ENCODE peak calls at places on chromosome 10, in ten cellular contexts. One of them, this sample, is unnamed.

GRCh38 chr10:5856701-5857004 is 33.0 kb downstream of the ANKRD16 start:
- DNase-seq in GM13976: no peak
- DNase-seq in neural crest cell: no peak
- DNase-seq in bronchial epithelial cell: no peak
- DNase-seq in IMR-90: no peak
- DNase-seq in WTC11: no peak
- DNase-seq in CD8-positive, alpha-beta T cell: no peak
- DNase-seq in AG10803: no peak
- DNase-seq in mucosa of descending colon: no peak
- DNase-seq in GM12865: no peak
- DNase-seq in this sample: no peak

GRCh38 chr10:102581401-102581800 is 62.9 kb upstream of the TRIM8 start:
- DNase-seq in GM12865: no peak
- DNase-seq in WTC11: no peak
- DNase-seq in CD8-positive, alpha-beta T cell: no peak
- DNase-seq in bronchial epithelial cell: no peak
- DNase-seq in neural crest cell: no peak
- DNase-seq in GM13976: no peak
- DNase-seq in mucosa of descending colon: no peak
- DNase-seq in AG10803: no peak
- DNase-seq in IMR-90: no peak
- DNase-seq in this sample: no peak

GRCh38 chr10:122373713-122374112 is 795 bp upstream of the PLEKHA1 start:
- DNase-seq in AG10803: peak
- DNase-seq in bronchial epithelial cell: peak
- DNase-seq in mucosa of descending colon: no peak
- DNase-seq in IMR-90: peak
- DNase-seq in GM13976: no peak
- DNase-seq in neural crest cell: no peak
- DNase-seq in CD8-positive, alpha-beta T cell: no peak
- DNase-seq in WTC11: no peak
- DNase-seq in GM12865: no peak
- DNase-seq in this sample: no peak

GRCh38 chr10:87734987-87735827 is 75.5 kb downstream of the PAPSS2 start:
- DNase-seq in mucosa of descending colon: no peak
- DNase-seq in GM12865: peak
- DNase-seq in neural crest cell: peak
- DNase-seq in AG10803: peak
- DNase-seq in WTC11: peak
- DNase-seq in GM13976: peak
- DNase-seq in CD8-positive, alpha-beta T cell: no peak
- DNase-seq in bronchial epithelial cell: peak
- DNase-seq in IMR-90: peak
- DNase-seq in this sample: peak

GRCh38 chr10:88879754-88880286 is at the start of gene STAMBPL1:
- DNase-seq in mucosa of descending colon: peak
- DNase-seq in GM13976: no peak
- DNase-seq in bronchial epithelial cell: no peak
- DNase-seq in AG10803: no peak
- DNase-seq in neural crest cell: no peak
- DNase-seq in IMR-90: no peak
- DNase-seq in CD8-positive, alpha-beta T cell: peak
- DNase-seq in GM12865: peak
- DNase-seq in WTC11: no peak
- DNase-seq in this sample: no peak

GRCh38 chr10:49096890-49097445 is 18.4 kb downstream of the VSTM4 start:
- DNase-seq in mucosa of descending colon: no peak
- DNase-seq in neural crest cell: no peak
- DNase-seq in bronchial epithelial cell: no peak
- DNase-seq in GM13976: no peak
- DNase-seq in CD8-positive, alpha-beta T cell: no peak
- DNase-seq in IMR-90: no peak
- DNase-seq in GM12865: no peak
- DNase-seq in AG10803: no peak
- DNase-seq in WTC11: no peak
- DNase-seq in this sample: no peak

GRCh38 chr10:13051126-13051694 is 48.8 kb upstream of the OPTN start:
- DNase-seq in neural crest cell: no peak
- DNase-seq in WTC11: no peak
- DNase-seq in AG10803: no peak
- DNase-seq in mucosa of descending colon: no peak
- DNase-seq in GM12865: no peak
- DNase-seq in GM13976: no peak
- DNase-seq in CD8-positive, alpha-beta T cell: no peak
- DNase-seq in bronchial epithelial cell: no peak
- DNase-seq in IMR-90: no peak
- DNase-seq in this sample: no peak

GRCh38 chr10:113385021-113385975 is 167.6 kb upstream of the HABP2 start:
- DNase-seq in mucosa of descending colon: peak
- DNase-seq in AG10803: peak
- DNase-seq in CD8-positive, alpha-beta T cell: peak
- DNase-seq in GM13976: peak
- DNase-seq in GM12865: peak
- DNase-seq in IMR-90: peak
- DNase-seq in WTC11: peak
- DNase-seq in neural crest cell: peak
- DNase-seq in bronchial epithelial cell: peak
- DNase-seq in this sample: peak

DNA sequence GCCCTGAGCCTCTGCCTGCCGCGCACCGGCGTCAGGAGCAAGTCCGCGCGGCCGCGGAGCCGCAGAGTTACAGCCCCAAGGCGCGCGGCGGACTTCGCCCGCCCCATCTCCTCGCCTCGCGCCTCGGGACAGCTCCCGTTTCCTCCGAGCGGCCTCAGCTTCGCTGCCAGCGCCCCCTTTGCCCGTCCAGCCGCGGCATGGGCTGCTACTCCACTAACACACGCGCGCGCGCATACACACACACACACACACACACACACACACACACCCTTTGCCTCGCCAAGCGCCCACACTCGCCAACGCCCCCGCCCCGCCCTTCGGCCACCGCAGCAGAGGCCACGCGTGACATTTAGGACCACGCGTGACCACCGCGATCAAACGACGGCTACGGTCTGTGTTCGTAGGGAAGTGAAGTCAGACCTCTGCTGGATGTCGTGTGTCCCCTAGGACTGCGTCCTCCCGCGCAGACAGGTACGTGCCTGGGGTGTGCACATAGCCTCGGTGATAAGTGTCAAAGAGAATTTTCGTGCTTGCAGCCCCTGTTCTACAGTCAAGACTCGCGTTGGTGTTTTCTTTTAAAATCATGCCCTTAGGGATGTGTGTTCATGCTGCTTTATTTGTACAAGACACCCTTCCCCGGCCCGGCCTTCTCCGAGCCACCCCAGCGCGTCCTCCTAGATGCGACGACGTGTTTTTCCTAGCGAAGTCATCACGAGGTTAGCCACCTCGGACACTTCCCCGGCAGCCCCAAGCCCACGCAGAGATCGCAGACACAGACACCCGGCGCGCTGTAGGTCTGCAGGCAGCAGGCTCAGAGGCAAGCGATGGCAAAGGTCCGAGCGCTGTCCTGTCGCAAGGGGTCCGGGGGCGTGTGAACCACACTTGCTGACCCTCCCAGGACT is 890 bp downstream of the MKX start:
- DNase-seq in WTC11: peak
- DNase-seq in neural crest cell: peak
- DNase-seq in bronchial epithelial cell: no peak
- DNase-seq in GM12865: no peak
- DNase-seq in IMR-90: peak
- DNase-seq in CD8-positive, alpha-beta T cell: peak
- DNase-seq in mucosa of descending colon: peak
- DNase-seq in GM13976: peak
- DNase-seq in AG10803: peak
- DNase-seq in this sample: peak
- TF ChIP-seq CTCF in WTC11: no peak
- TF ChIP-seq CTCF in neural crest cell: no peak
- TF ChIP-seq CTCF in bronchial epithelial cell: no peak
- TF ChIP-seq CTCF in GM12865: no peak
- TF ChIP-seq CTCF in IMR-90: no peak
- TF ChIP-seq CTCF in CD8-positive, alpha-beta T cell: no peak
- TF ChIP-seq CTCF in mucosa of descending colon: no peak
- TF ChIP-seq CTCF in GM13976: no peak
- TF ChIP-seq CTCF in AG10803: peak
- TF ChIP-seq CTCF in this sample: no peak

GRCh38 chr10:22016046-22016705 is 12.6 kb upstream of the DNAJC1 start:
- DNase-seq in GM13976: no peak
- DNase-seq in IMR-90: no peak
- DNase-seq in AG10803: no peak
- DNase-seq in WTC11: no peak
- DNase-seq in GM12865: no peak
- DNase-seq in bronchial epithelial cell: peak
- DNase-seq in neural crest cell: no peak
- DNase-seq in CD8-positive, alpha-beta T cell: no peak
- DNase-seq in mucosa of descending colon: no peak
- DNase-seq in this sample: peak

GRCh38 chr10:22005763-22006162 is 2.2 kb upstream of the DNAJC1 start:
- DNase-seq in GM13976: no peak
- DNase-seq in AG10803: no peak
- DNase-seq in GM12865: peak
- DNase-seq in CD8-positive, alpha-beta T cell: no peak
- DNase-seq in IMR-90: no peak
- DNase-seq in WTC11: no peak
- DNase-seq in mucosa of descending colon: no peak
- DNase-seq in bronchial epithelial cell: no peak
- DNase-seq in neural crest cell: no peak
- DNase-seq in this sample: no peak

GRCh38 chr10:22006379-22006884 is 2.9 kb upstream of the DNAJC1 start:
- DNase-seq in CD8-positive, alpha-beta T cell: no peak
- DNase-seq in neural crest cell: no peak
- DNase-seq in mucosa of descending colon: no peak
- DNase-seq in WTC11: no peak
- DNase-seq in bronchial epithelial cell: no peak
- DNase-seq in GM12865: no peak
- DNase-seq in IMR-90: no peak
- DNase-seq in AG10803: no peak
- DNase-seq in GM13976: no peak
- DNase-seq in this sample: no peak

DNA sequence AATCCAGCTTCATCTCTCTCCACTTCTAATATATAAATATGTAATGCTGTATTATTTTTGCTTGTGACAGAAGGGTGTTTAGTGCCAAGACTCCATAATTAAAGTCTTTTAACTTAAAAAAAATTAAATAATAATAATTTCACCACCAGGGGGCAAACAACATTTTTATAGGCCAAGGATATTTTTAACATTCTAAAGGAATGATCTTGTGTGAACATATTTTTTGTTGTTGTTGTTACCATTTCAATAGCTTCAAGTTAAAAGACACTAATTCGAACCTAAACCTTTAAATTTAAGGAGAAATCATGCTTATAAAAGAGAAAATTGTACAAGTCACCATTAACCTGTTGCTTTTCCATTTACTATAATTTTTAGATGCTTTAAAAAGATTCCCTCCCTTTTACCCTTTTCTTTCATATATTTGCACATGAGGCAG is 7.5 kb upstream of the DNAJC1 start:
- DNase-seq in neural crest cell: no peak
- DNase-seq in mucosa of descending colon: no peak
- DNase-seq in IMR-90: peak
- DNase-seq in bronchial epithelial cell: peak
- DNase-seq in GM12865: peak
- DNase-seq in GM13976: no peak
- DNase-seq in CD8-positive, alpha-beta T cell: no peak
- DNase-seq in WTC11: no peak
- DNase-seq in AG10803: peak
- DNase-seq in this sample: peak
- TF ChIP-seq CTCF in neural crest cell: peak
- TF ChIP-seq CTCF in mucosa of descending colon: no peak
- TF ChIP-seq CTCF in IMR-90: peak
- TF ChIP-seq CTCF in bronchial epithelial cell: no peak
- TF ChIP-seq CTCF in GM12865: peak
- TF ChIP-seq CTCF in GM13976: no peak
- TF ChIP-seq CTCF in CD8-positive, alpha-beta T cell: peak
- TF ChIP-seq CTCF in WTC11: peak
- TF ChIP-seq CTCF in AG10803: peak
- TF ChIP-seq CTCF in this sample: no peak

GRCh38 chr10:32190890-32191491 is 134.8 kb upstream of the KIF5B start:
- DNase-seq in bronchial epithelial cell: peak
- DNase-seq in CD8-positive, alpha-beta T cell: no peak
- DNase-seq in AG10803: peak
- DNase-seq in GM12865: peak
- DNase-seq in IMR-90: peak
- DNase-seq in mucosa of descending colon: no peak
- DNase-seq in GM13976: peak
- DNase-seq in neural crest cell: no peak
- DNase-seq in WTC11: no peak
- DNase-seq in this sample: peak

GRCh38 chr10:32187686-32188085 is 131.5 kb upstream of the KIF5B start:
- DNase-seq in bronchial epithelial cell: no peak
- DNase-seq in neural crest cell: no peak
- DNase-seq in WTC11: no peak
- DNase-seq in AG10803: no peak
- DNase-seq in mucosa of descending colon: no peak
- DNase-seq in GM13976: no peak
- DNase-seq in IMR-90: no peak
- DNase-seq in GM12865: no peak
- DNase-seq in CD8-positive, alpha-beta T cell: no peak
- DNase-seq in this sample: no peak

GRCh38 chr10:32189400-32190084 is 133.3 kb upstream of the KIF5B start:
- DNase-seq in GM13976: no peak
- DNase-seq in GM12865: no peak
- DNase-seq in WTC11: no peak
- DNase-seq in CD8-positive, alpha-beta T cell: no peak
- DNase-seq in AG10803: peak
- DNase-seq in neural crest cell: no peak
- DNase-seq in mucosa of descending colon: no peak
- DNase-seq in bronchial epithelial cell: peak
- DNase-seq in IMR-90: peak
- DNase-seq in this sample: peak
- TF ChIP-seq CTCF in GM13976: no peak
- TF ChIP-seq CTCF in GM12865: no peak
- TF ChIP-seq CTCF in WTC11: no peak
- TF ChIP-seq CTCF in CD8-positive, alpha-beta T cell: no peak
- TF ChIP-seq CTCF in AG10803: peak
- TF ChIP-seq CTCF in neural crest cell: peak
- TF ChIP-seq CTCF in mucosa of descending colon: peak
- TF ChIP-seq CTCF in bronchial epithelial cell: peak
- TF ChIP-seq CTCF in IMR-90: peak
- TF ChIP-seq CTCF in this sample: peak

GRCh38 chr10:58336242-58336641 is 1.4 kb downstream of the UBE2D1 start:
- DNase-seq in WTC11: no peak
- DNase-seq in GM12865: no peak
- DNase-seq in bronchial epithelial cell: no peak
- DNase-seq in AG10803: no peak
- DNase-seq in CD8-positive, alpha-beta T cell: no peak
- DNase-seq in neural crest cell: no peak
- DNase-seq in mucosa of descending colon: no peak
- DNase-seq in GM13976: no peak
- DNase-seq in IMR-90: no peak
- DNase-seq in this sample: no peak

GRCh38 chr10:58330397-58330796 is 4.4 kb upstream of the UBE2D1 start:
- DNase-seq in mucosa of descending colon: no peak
- DNase-seq in neural crest cell: no peak
- DNase-seq in WTC11: no peak
- DNase-seq in GM13976: no peak
- DNase-seq in IMR-90: no peak
- DNase-seq in AG10803: no peak
- DNase-seq in bronchial epithelial cell: no peak
- DNase-seq in CD8-positive, alpha-beta T cell: no peak
- DNase-seq in GM12865: no peak
- DNase-seq in this sample: no peak

GRCh38 chr10:58335306-58336005 is 650 bp downstream of the UBE2D1 start:
- DNase-seq in WTC11: peak
- DNase-seq in GM13976: no peak
- DNase-seq in bronchial epithelial cell: peak
- DNase-seq in neural crest cell: peak
- DNase-seq in IMR-90: peak
- DNase-seq in CD8-positive, alpha-beta T cell: peak
- DNase-seq in mucosa of descending colon: peak
- DNase-seq in GM12865: peak
- DNase-seq in AG10803: peak
- DNase-seq in this sample: peak

GRCh38 chr10:58334817-58335305 is at the start of gene UBE2D1:
- DNase-seq in IMR-90: peak
- DNase-seq in CD8-positive, alpha-beta T cell: peak
- DNase-seq in WTC11: peak
- DNase-seq in mucosa of descending colon: peak
- DNase-seq in bronchial epithelial cell: peak
- DNase-seq in AG10803: peak
- DNase-seq in neural crest cell: peak
- DNase-seq in GM13976: peak
- DNase-seq in GM12865: peak
- DNase-seq in this sample: peak
- TF ChIP-seq CTCF in IMR-90: peak
- TF ChIP-seq CTCF in CD8-positive, alpha-beta T cell: no peak
- TF ChIP-seq CTCF in WTC11: no peak
- TF ChIP-seq CTCF in mucosa of descending colon: peak
- TF ChIP-seq CTCF in bronchial epithelial cell: no peak
- TF ChIP-seq CTCF in AG10803: no peak
- TF ChIP-seq CTCF in neural crest cell: peak
- TF ChIP-seq CTCF in GM13976: no peak
- TF ChIP-seq CTCF in GM12865: no peak
- TF ChIP-seq CTCF in this sample: no peak